ENCODE peak calls at places on chromosomes 12 and 14, in four cellular contexts. A is neural crest cell, B is A549, Z is lower lobe of right lung. M is an unnamed sample.

GRCh38 chr14:24681056-24681455 is 47.1 kb upstream of the GZMB start:
- DNase-seq in A (no peak), B (no peak), Z (no peak), M (no peak)

GRCh38 chr14:37320106-37320505 is 122.4 kb downstream of the MIPOL1 start:
- DNase-seq in A (no peak), B (no peak), Z (no peak), M (no peak)

GRCh38 chr12:62005615-62006014 is 254.6 kb upstream of the USP15 start:
- DNase-seq in A (no peak), B (no peak), Z (no peak), M (no peak)

GRCh38 chr14:54691525-54692260 is 124.8 kb downstream of the SAMD4A start:
- DNase-seq in A (peak; percentile 71), B (peak; percentile 73), Z (peak; percentile 79), M (peak; percentile 82)

GRCh38 chr12:109608796-109609195 is 35.2 kb downstream of the MVK start:
- DNase-seq in A (no peak), B (no peak), Z (no peak), M (no peak)

GRCh38 chr12:15962760-15963159 is 51.6 kb downstream of the DERA start:
- DNase-seq in A (no peak), B (no peak), Z (no peak), M (no peak)

GRCh38 chr14:72583316-72584272 is 310.3 kb downstream of the DPF3 start:
- DNase-seq in A (no peak), B (no peak), Z (no peak), M (no peak)

GRCh38 chr12:53726946-53727309 is 324 bp downstream of the CALCOCO1 start:
- DNase-seq in A (no peak), B (no peak), Z (no peak), M (peak; percentile 74)

GRCh38 chr12:105425263-105426174 is 95.0 kb downstream of the C12orf75 start:
- DNase-seq in A (no peak), B (no peak), Z (no peak), M (no peak)

GRCh38 chr12:10339441-10339840 is 31.8 kb downstream of the KLRD1 start:
- DNase-seq in A (no peak), B (peak; percentile 49), Z (no peak), M (no peak)

GRCh38 chr12:5402009-5402408 is 29.9 kb upstream of the NTF3 start:
- DNase-seq in A (no peak), B (no peak), Z (no peak), M (no peak)

GRCh38 chr12:46292754-46293402 is 24.0 kb upstream of the SLC38A1 start:
- DNase-seq in A (no peak), B (no peak), Z (no peak), M (no peak)
- TF ChIP-seq CTCF in A (no peak), B (no peak), Z (no peak), M (no peak)

DNA sequence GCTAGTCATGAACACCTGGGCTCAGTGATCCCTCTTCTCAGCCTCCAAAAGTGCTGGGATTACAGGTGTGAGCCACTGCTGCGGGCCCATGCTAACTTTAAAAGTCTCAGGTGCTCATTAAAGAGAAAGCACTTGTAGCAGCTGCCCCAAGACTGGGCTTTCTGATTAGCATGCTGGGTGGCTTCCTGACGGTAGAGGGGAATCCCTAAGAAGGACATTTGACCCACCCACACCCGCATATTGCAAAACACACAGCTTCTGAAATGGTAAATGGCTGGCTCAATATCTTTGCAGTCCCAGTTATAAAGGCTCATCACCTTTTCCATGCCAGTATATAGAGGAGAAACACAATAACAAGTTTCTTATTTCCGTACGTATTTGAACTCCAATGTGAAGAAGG is 19.3 kb upstream of the BICD1 start:
- DNase-seq in A (no peak), B (no peak), Z (no peak), M (no peak)
- TF ChIP-seq CTCF in A (no peak), B (no peak), Z (no peak), M (no peak)

GRCh38 chr12:32298917-32299316 is 100.4 kb upstream of the FGD4 start:
- DNase-seq in A (no peak), B (no peak), Z (no peak), M (no peak)

GRCh38 chr12:32303171-32303570 is 96.2 kb upstream of the FGD4 start:
- DNase-seq in A (no peak), B (no peak), Z (no peak), M (no peak)

GRCh38 chr12:32301216-32301615 is 98.1 kb upstream of the FGD4 start:
- DNase-seq in A (no peak), B (no peak), Z (no peak), M (no peak)

GRCh38 chr12:32305163-32305562 is 94.2 kb upstream of the FGD4 start:
- DNase-seq in A (no peak), B (peak; percentile 52), Z (no peak), M (no peak)

DNA sequence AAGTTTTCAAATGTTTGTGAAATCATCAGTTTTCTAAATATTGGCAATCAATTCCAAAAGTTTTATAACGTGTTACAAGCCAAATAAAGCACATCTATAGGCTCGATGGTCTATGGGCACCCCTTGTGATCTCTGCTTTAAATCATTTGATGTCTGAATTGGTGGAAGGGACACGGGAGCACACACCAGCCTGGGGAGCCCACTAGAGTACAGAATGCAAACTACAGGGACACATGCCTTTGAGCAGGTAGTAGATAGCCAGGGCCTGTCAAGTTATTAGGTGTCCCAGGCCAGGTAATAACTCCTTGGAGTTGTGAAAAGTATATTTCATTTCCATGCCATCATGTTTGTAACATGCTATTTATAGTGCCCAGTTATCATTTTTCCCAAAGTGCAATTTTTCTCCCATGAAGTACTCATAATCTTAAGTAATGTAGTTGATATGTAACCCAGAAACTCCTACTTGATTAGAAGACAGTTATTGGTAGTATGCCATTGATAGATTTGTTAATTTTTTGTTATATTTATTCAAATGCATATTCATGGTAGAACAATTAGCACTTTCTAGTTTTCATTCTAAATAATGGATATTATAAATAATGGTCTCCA is 97.0 kb upstream of the FGD4 start:
- DNase-seq in A (no peak), B (no peak), Z (no peak), M (no peak)
- TF ChIP-seq CTCF in A (peak; percentile 59), B (no peak), Z (peak; percentile 42), M (no peak)

DNA sequence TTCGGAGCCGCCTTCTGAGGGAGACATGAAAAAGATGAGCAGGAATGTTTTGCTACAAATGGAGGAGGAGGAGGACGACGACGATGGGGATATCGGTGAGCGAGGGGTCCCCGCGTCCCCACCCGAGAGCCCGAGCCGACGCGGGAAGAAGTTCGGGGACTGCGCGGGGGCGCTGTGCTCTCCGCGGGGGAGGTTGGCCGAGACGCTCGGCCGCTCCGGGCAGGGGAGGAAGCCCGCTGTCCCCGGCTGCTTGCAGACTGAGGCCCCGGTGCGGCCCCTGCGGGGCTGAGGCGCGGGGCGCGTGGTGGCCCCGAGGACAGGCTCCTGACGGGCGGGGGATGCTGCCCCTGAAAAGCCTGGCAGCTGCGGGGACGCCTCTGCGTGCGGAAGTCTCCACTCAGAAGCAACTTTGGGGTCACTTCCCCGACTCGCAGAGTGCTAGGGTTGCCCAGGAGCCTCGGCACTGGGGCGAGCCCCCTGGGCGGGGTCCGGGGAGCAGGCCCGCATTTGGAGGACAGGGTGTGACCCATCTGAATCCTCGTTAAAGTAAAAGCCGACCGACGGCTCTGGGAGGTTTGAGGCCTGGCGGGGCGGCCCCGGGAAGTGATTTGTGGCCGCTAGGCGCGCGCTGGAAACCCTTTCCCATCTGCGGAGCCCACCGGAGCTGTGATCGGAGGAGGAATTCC is 545 bp downstream of the ANO6 start:
- DNase-seq in A (peak; percentile 58), B (peak; percentile 59), Z (peak; percentile 70), M (peak; percentile 78)
- TF ChIP-seq CTCF in A (peak; percentile 54), B (peak; percentile 24), Z (peak; percentile 36), M (peak; percentile 33)

DNA sequence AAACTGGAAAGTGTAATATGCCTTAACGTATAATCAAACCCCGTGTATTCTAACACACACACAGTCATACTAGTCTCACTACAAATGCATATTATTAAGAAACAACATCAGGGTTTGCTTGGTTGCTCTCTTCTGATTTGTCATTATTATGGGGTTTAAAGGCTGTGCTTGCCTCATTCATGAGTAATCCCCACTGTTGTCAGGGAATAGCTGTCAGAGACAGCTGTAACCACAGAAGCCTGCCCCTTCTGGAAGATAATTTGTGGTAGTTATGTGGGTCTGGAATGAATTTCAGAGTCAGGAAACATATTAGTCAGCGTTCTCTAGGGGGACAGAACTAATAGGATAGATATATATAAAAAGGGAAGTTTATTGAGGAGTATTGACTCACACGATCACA is 456.9 kb upstream of the TMEM132C start:
- DNase-seq in A (no peak), B (no peak), Z (no peak), M (no peak)
- TF ChIP-seq CTCF in A (no peak), B (no peak), Z (no peak), M (no peak)

M was measured in tibial artery.